ENCODE peak calls at places on chromosomes 5 and 9, in four cellular contexts. W is SIG-M5; T is left colon; C is stimulated activated CD4-positive, alpha-beta T cell treated with anti-CD3 and anti-CD28 coated beads, TNF-alpha, amount 100 ng/mL, for 4 hours. P is an unnamed sample.

GRCh38 chr9:114369567-114370240 is 18.1 kb downstream of the AKNA start:
- DNase-seq in W (no peak), T (no peak), C (no peak), P (no peak)

GRCh38 chr9:134304712-134305111 is 21.5 kb upstream of the RXRA start:
- DNase-seq in W (no peak), T (no peak), C (no peak), P (no peak)

GRCh38 chr9:74006935-74007334 is 490.2 kb upstream of the RORB start:
- DNase-seq in W (no peak), T (no peak), C (no peak), P (no peak)

GRCh38 chr9:16726718-16727451 is 143.6 kb downstream of the BNC2 start:
- DNase-seq in W (no peak), T (peak), C (no peak), P (peak)

GRCh38 chr5:127041571-127041970 is 11.2 kb upstream of the MARCHF3 start:
- DNase-seq in W (no peak), T (no peak), C (no peak), P (no peak)

GRCh38 chr5:127796207-127796606 is 93.0 kb downstream of the CCDC192 start:
- DNase-seq in W (no peak), T (no peak), C (no peak), P (no peak)

GRCh38 chr9:110389148-110389783 is 51.6 kb upstream of the TXNDC8 start:
- DNase-seq in W (no peak), T (peak), C (no peak), P (no peak)

GRCh38 chr5:110865400-110866094 is 126.7 kb downstream of the SLC25A46 start:
- DNase-seq in W (no peak), T (peak), C (no peak), P (peak)

GRCh38 chr5:142063878-142064331 is 44.7 kb upstream of the NDFIP1 start:
- DNase-seq in W (no peak), T (peak), C (no peak), P (no peak)

GRCh38 chr5:111454198-111454606 is 58.1 kb downstream of the STARD4 start:
- DNase-seq in W (no peak), T (no peak), C (no peak), P (no peak)

GRCh38 chr5:158895573-158895972 is 204.1 kb downstream of the EBF1 start:
- DNase-seq in W (no peak), T (no peak), C (no peak), P (no peak)

P was measured in lung.